ENCODE peak calls at places on chromosomes 4 and X, in ten cellular contexts. One of them, this sample, is unnamed.

GRCh38 chr4:97153042-97153441 is 990.2 kb downstream of the STPG2 start:
- DNase-seq in cardiac muscle cell: peak
- DNase-seq in astrocyte of the spinal cord: peak
- DNase-seq in Calu3: no peak
- DNase-seq in CD4-positive, alpha-beta T cell: no peak
- DNase-seq in esophagus squamous epithelium: no peak
- DNase-seq in epithelial cell of esophagus: peak
- DNase-seq in astrocyte of the cerebellum: peak
- DNase-seq in RWPE1: no peak
- DNase-seq in body of pancreas: no peak
- DNase-seq in this sample: no peak

GRCh38 chrX:13144927-13145659 is 100.7 kb upstream of the FAM9C start:
- DNase-seq in astrocyte of the spinal cord: no peak
- DNase-seq in cardiac muscle cell: no peak
- DNase-seq in RWPE1: no peak
- DNase-seq in esophagus squamous epithelium: no peak
- DNase-seq in epithelial cell of esophagus: no peak
- DNase-seq in astrocyte of the cerebellum: no peak
- DNase-seq in CD4-positive, alpha-beta T cell: no peak
- DNase-seq in Calu3: no peak
- DNase-seq in body of pancreas: no peak
- DNase-seq in this sample: peak

GRCh38 chr4:112284166-112284565 is 1.5 kb downstream of the TIFA start:
- DNase-seq in body of pancreas: no peak
- DNase-seq in Calu3: no peak
- DNase-seq in RWPE1: no peak
- DNase-seq in epithelial cell of esophagus: peak
- DNase-seq in esophagus squamous epithelium: no peak
- DNase-seq in cardiac muscle cell: no peak
- DNase-seq in CD4-positive, alpha-beta T cell: no peak
- DNase-seq in astrocyte of the spinal cord: no peak
- DNase-seq in astrocyte of the cerebellum: no peak
- DNase-seq in this sample: no peak

GRCh38 chr4:25032126-25032525 is 1.4 kb upstream of the LGI2 start:
- DNase-seq in esophagus squamous epithelium: no peak
- DNase-seq in Calu3: no peak
- DNase-seq in epithelial cell of esophagus: no peak
- DNase-seq in CD4-positive, alpha-beta T cell: no peak
- DNase-seq in RWPE1: no peak
- DNase-seq in cardiac muscle cell: no peak
- DNase-seq in body of pancreas: no peak
- DNase-seq in astrocyte of the spinal cord: peak
- DNase-seq in astrocyte of the cerebellum: no peak
- DNase-seq in this sample: no peak

GRCh38 chr4:62791386-62791785 is 1591.3 kb downstream of the ADGRL3 start:
- DNase-seq in esophagus squamous epithelium: no peak
- DNase-seq in epithelial cell of esophagus: no peak
- DNase-seq in cardiac muscle cell: no peak
- DNase-seq in astrocyte of the cerebellum: no peak
- DNase-seq in Calu3: no peak
- DNase-seq in CD4-positive, alpha-beta T cell: no peak
- DNase-seq in body of pancreas: no peak
- DNase-seq in RWPE1: no peak
- DNase-seq in astrocyte of the spinal cord: no peak
- DNase-seq in this sample: no peak

GRCh38 chrX:74931214-74931613 is 6.0 kb upstream of the NEXMIF start:
- DNase-seq in epithelial cell of esophagus: peak
- DNase-seq in CD4-positive, alpha-beta T cell: no peak
- DNase-seq in cardiac muscle cell: peak
- DNase-seq in RWPE1: no peak
- DNase-seq in astrocyte of the cerebellum: no peak
- DNase-seq in Calu3: no peak
- DNase-seq in body of pancreas: no peak
- DNase-seq in esophagus squamous epithelium: no peak
- DNase-seq in astrocyte of the spinal cord: no peak
- DNase-seq in this sample: no peak

GRCh38 chr4:53592128-53592527 is 842 bp upstream of the LNX1 start:
- DNase-seq in body of pancreas: peak
- DNase-seq in cardiac muscle cell: no peak
- DNase-seq in astrocyte of the cerebellum: no peak
- DNase-seq in epithelial cell of esophagus: peak
- DNase-seq in esophagus squamous epithelium: no peak
- DNase-seq in astrocyte of the spinal cord: no peak
- DNase-seq in RWPE1: peak
- DNase-seq in Calu3: no peak
- DNase-seq in CD4-positive, alpha-beta T cell: no peak
- DNase-seq in this sample: no peak

GRCh38 chr4:159106636-159107035 is 3.8 kb downstream of the RAPGEF2 start:
- DNase-seq in astrocyte of the spinal cord: peak
- DNase-seq in RWPE1: no peak
- DNase-seq in cardiac muscle cell: no peak
- DNase-seq in Calu3: no peak
- DNase-seq in CD4-positive, alpha-beta T cell: no peak
- DNase-seq in astrocyte of the cerebellum: peak
- DNase-seq in epithelial cell of esophagus: no peak
- DNase-seq in body of pancreas: no peak
- DNase-seq in esophagus squamous epithelium: no peak
- DNase-seq in this sample: no peak

GRCh38 chr4:7901274-7901845 is 38.3 kb downstream of the AFAP1 start:
- DNase-seq in body of pancreas: no peak
- DNase-seq in epithelial cell of esophagus: no peak
- DNase-seq in astrocyte of the cerebellum: no peak
- DNase-seq in Calu3: no peak
- DNase-seq in CD4-positive, alpha-beta T cell: no peak
- DNase-seq in cardiac muscle cell: no peak
- DNase-seq in RWPE1: no peak
- DNase-seq in esophagus squamous epithelium: no peak
- DNase-seq in astrocyte of the spinal cord: no peak
- DNase-seq in this sample: no peak

GRCh38 chr4:16764622-16765021 is 133.8 kb downstream of the LDB2 start:
- DNase-seq in body of pancreas: no peak
- DNase-seq in RWPE1: no peak
- DNase-seq in astrocyte of the spinal cord: peak
- DNase-seq in Calu3: no peak
- DNase-seq in epithelial cell of esophagus: no peak
- DNase-seq in cardiac muscle cell: peak
- DNase-seq in esophagus squamous epithelium: no peak
- DNase-seq in CD4-positive, alpha-beta T cell: no peak
- DNase-seq in astrocyte of the cerebellum: peak
- DNase-seq in this sample: no peak

GRCh38 chr4:183417356-183417755 is 27.1 kb upstream of the CDKN2AIP start:
- DNase-seq in body of pancreas: no peak
- DNase-seq in epithelial cell of esophagus: no peak
- DNase-seq in cardiac muscle cell: no peak
- DNase-seq in astrocyte of the cerebellum: no peak
- DNase-seq in CD4-positive, alpha-beta T cell: no peak
- DNase-seq in RWPE1: no peak
- DNase-seq in astrocyte of the spinal cord: no peak
- DNase-seq in esophagus squamous epithelium: no peak
- DNase-seq in Calu3: no peak
- DNase-seq in this sample: no peak

GRCh38 chr4:155759372-155760252 is 791 bp downstream of the GUCY1B1 start:
- DNase-seq in Calu3: peak
- DNase-seq in astrocyte of the cerebellum: no peak
- DNase-seq in RWPE1: peak
- DNase-seq in CD4-positive, alpha-beta T cell: no peak
- DNase-seq in cardiac muscle cell: peak
- DNase-seq in esophagus squamous epithelium: no peak
- DNase-seq in epithelial cell of esophagus: peak
- DNase-seq in astrocyte of the spinal cord: no peak
- DNase-seq in body of pancreas: peak
- DNase-seq in this sample: no peak

GRCh38 chrX:30971761-30972603 is 82.9 kb upstream of the TAB3 start:
- DNase-seq in body of pancreas: peak
- DNase-seq in astrocyte of the spinal cord: peak
- DNase-seq in esophagus squamous epithelium: no peak
- DNase-seq in CD4-positive, alpha-beta T cell: peak
- DNase-seq in Calu3: peak
- DNase-seq in astrocyte of the cerebellum: no peak
- DNase-seq in cardiac muscle cell: peak
- DNase-seq in RWPE1: peak
- DNase-seq in epithelial cell of esophagus: peak
- DNase-seq in this sample: peak

GRCh38 chr4:67885727-67886126 is 1.9 kb upstream of the TMPRSS11D start:
- DNase-seq in body of pancreas: no peak
- DNase-seq in astrocyte of the cerebellum: peak
- DNase-seq in cardiac muscle cell: no peak
- DNase-seq in CD4-positive, alpha-beta T cell: no peak
- DNase-seq in esophagus squamous epithelium: no peak
- DNase-seq in Calu3: no peak
- DNase-seq in epithelial cell of esophagus: peak
- DNase-seq in RWPE1: peak
- DNase-seq in astrocyte of the spinal cord: peak
- DNase-seq in this sample: peak

GRCh38 chr4:27684501-27685077 is 823.9 kb downstream of the STIM2 start:
- DNase-seq in epithelial cell of esophagus: peak
- DNase-seq in astrocyte of the cerebellum: peak
- DNase-seq in esophagus squamous epithelium: no peak
- DNase-seq in body of pancreas: peak
- DNase-seq in astrocyte of the spinal cord: peak
- DNase-seq in CD4-positive, alpha-beta T cell: no peak
- DNase-seq in cardiac muscle cell: peak
- DNase-seq in RWPE1: peak
- DNase-seq in Calu3: peak
- DNase-seq in this sample: peak

GRCh38 chr4:121989715-121990114 is 37.9 kb upstream of the TRPC3 start:
- DNase-seq in Calu3: peak
- DNase-seq in RWPE1: peak
- DNase-seq in esophagus squamous epithelium: no peak
- DNase-seq in CD4-positive, alpha-beta T cell: no peak
- DNase-seq in body of pancreas: no peak
- DNase-seq in astrocyte of the cerebellum: peak
- DNase-seq in cardiac muscle cell: no peak
- DNase-seq in astrocyte of the spinal cord: peak
- DNase-seq in epithelial cell of esophagus: peak
- DNase-seq in this sample: no peak

GRCh38 chrX:16771483-16772398 is 14.5 kb upstream of the TXLNG start:
- DNase-seq in Calu3: peak
- DNase-seq in astrocyte of the cerebellum: peak
- DNase-seq in astrocyte of the spinal cord: peak
- DNase-seq in RWPE1: peak
- DNase-seq in esophagus squamous epithelium: no peak
- DNase-seq in cardiac muscle cell: peak
- DNase-seq in epithelial cell of esophagus: peak
- DNase-seq in CD4-positive, alpha-beta T cell: no peak
- DNase-seq in body of pancreas: no peak
- DNase-seq in this sample: peak

GRCh38 chr4:185395956-185396723 is 416 bp upstream of the LRP2BP start:
- DNase-seq in RWPE1: peak
- DNase-seq in cardiac muscle cell: peak
- DNase-seq in astrocyte of the spinal cord: peak
- DNase-seq in epithelial cell of esophagus: peak
- DNase-seq in esophagus squamous epithelium: peak
- DNase-seq in CD4-positive, alpha-beta T cell: peak
- DNase-seq in Calu3: peak
- DNase-seq in body of pancreas: peak
- DNase-seq in astrocyte of the cerebellum: peak
- DNase-seq in this sample: peak
- TF ChIP-seq CTCF in RWPE1: no peak
- TF ChIP-seq CTCF in cardiac muscle cell: no peak
- TF ChIP-seq CTCF in astrocyte of the spinal cord: no peak
- TF ChIP-seq CTCF in epithelial cell of esophagus: no peak
- TF ChIP-seq CTCF in esophagus squamous epithelium: no peak
- TF ChIP-seq CTCF in CD4-positive, alpha-beta T cell: no peak
- TF ChIP-seq CTCF in Calu3: no peak
- TF ChIP-seq CTCF in body of pancreas: peak
- TF ChIP-seq CTCF in astrocyte of the cerebellum: no peak
- TF ChIP-seq CTCF in this sample: no peak

DNA sequence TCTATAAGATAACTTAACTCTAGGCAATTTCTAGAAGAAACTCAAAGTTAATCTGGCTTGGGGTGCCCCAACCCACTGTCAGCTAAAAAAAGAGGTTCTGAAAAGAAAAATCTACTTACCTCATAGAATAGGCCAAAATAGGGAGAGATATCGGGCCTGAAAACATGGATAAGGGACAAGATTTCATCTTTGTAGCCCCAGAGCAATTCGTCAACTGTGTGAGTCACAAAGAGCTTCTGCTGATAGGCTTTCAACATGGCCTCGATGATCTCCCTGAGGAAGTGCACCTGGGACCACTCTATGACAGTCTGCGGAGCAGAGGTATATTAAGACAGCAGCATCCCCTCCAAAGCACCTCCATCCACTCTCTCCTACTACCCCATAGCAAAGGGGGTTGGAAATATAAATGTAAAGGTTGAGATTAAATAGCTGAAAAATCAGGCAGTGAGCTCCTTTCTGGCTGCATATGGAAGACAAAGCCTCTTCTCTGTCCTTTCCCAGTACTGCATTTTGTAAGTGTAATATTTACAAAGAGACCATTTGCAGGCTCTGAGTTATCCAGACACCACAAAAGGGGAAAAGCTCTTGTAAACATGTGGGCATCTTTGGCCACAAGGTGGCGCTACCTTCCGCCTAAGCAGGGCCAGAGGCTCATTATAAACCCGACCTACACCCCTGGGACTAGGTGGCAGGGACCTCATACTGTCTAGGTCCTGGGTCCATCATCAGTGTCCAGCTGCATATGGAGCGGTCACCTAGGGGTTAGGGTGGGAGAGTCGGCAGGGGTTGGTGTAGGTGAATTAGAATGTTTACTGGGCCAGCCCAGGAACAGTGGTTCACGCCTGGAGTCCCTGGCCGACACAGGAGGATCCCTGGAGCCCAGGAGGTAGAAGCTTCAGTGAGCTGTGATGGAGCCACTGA is 31.5 kb upstream of the NUP54 start:
- DNase-seq in astrocyte of the cerebellum: peak
- DNase-seq in body of pancreas: peak
- DNase-seq in astrocyte of the spinal cord: peak
- DNase-seq in cardiac muscle cell: peak
- DNase-seq in CD4-positive, alpha-beta T cell: peak
- DNase-seq in esophagus squamous epithelium: peak
- DNase-seq in Calu3: peak
- DNase-seq in RWPE1: peak
- DNase-seq in epithelial cell of esophagus: peak
- DNase-seq in this sample: peak
- TF ChIP-seq CTCF in astrocyte of the cerebellum: peak
- TF ChIP-seq CTCF in body of pancreas: peak
- TF ChIP-seq CTCF in astrocyte of the spinal cord: peak
- TF ChIP-seq CTCF in cardiac muscle cell: peak
- TF ChIP-seq CTCF in CD4-positive, alpha-beta T cell: peak
- TF ChIP-seq CTCF in esophagus squamous epithelium: peak
- TF ChIP-seq CTCF in Calu3: peak
- TF ChIP-seq CTCF in RWPE1: peak
- TF ChIP-seq CTCF in epithelial cell of esophagus: peak
- TF ChIP-seq CTCF in this sample: peak

GRCh38 chr4:69881173-69881773 is 21.3 kb upstream of the SULT1E1 start:
- DNase-seq in astrocyte of the spinal cord: peak
- DNase-seq in cardiac muscle cell: peak
- DNase-seq in CD4-positive, alpha-beta T cell: no peak
- DNase-seq in body of pancreas: peak
- DNase-seq in RWPE1: peak
- DNase-seq in Calu3: peak
- DNase-seq in epithelial cell of esophagus: peak
- DNase-seq in esophagus squamous epithelium: no peak
- DNase-seq in astrocyte of the cerebellum: no peak
- DNase-seq in this sample: no peak
- TF ChIP-seq CTCF in astrocyte of the spinal cord: peak
- TF ChIP-seq CTCF in cardiac muscle cell: peak
- TF ChIP-seq CTCF in CD4-positive, alpha-beta T cell: peak
- TF ChIP-seq CTCF in body of pancreas: peak
- TF ChIP-seq CTCF in RWPE1: peak
- TF ChIP-seq CTCF in Calu3: peak
- TF ChIP-seq CTCF in epithelial cell of esophagus: peak
- TF ChIP-seq CTCF in esophagus squamous epithelium: peak
- TF ChIP-seq CTCF in astrocyte of the cerebellum: peak
- TF ChIP-seq CTCF in this sample: peak

GRCh38 chrX:49754238-49754857 is 58.6 kb upstream of the PAGE1 start:
- DNase-seq in astrocyte of the cerebellum: no peak
- DNase-seq in Calu3: peak
- DNase-seq in astrocyte of the spinal cord: peak
- DNase-seq in cardiac muscle cell: peak
- DNase-seq in RWPE1: peak
- DNase-seq in body of pancreas: peak
- DNase-seq in CD4-positive, alpha-beta T cell: peak
- DNase-seq in epithelial cell of esophagus: peak
- DNase-seq in esophagus squamous epithelium: no peak
- DNase-seq in this sample: no peak
- TF ChIP-seq CTCF in astrocyte of the cerebellum: peak
- TF ChIP-seq CTCF in Calu3: peak
- TF ChIP-seq CTCF in astrocyte of the spinal cord: peak
- TF ChIP-seq CTCF in cardiac muscle cell: peak
- TF ChIP-seq CTCF in RWPE1: peak
- TF ChIP-seq CTCF in body of pancreas: peak
- TF ChIP-seq CTCF in CD4-positive, alpha-beta T cell: peak
- TF ChIP-seq CTCF in epithelial cell of esophagus: peak
- TF ChIP-seq CTCF in esophagus squamous epithelium: peak
- TF ChIP-seq CTCF in this sample: peak

This sample was measured in HFFc6.